ENCODE peak calls at places on chromosomes 6 and 20, in eight cellular contexts. L, A, I, C, S, V, F and W are unnamed samples. For H3K4me1 and H3K27me3, the result is how much of the 10 kb centered on the place peaks cover.

GRCh38 chr6:75368151-75368779 is 83.7 kb upstream of the TMEM30A start:
- DNase-seq in V (no peak), I (peak), S (peak), L (peak), C (no peak), A (peak), F (no peak), W (no peak)

GRCh38 chr6:48747471-48747870 is 636.5 kb upstream of the PTCHD4 start:
- DNase-seq in V (no peak), S (no peak), F (no peak), A (no peak), C (no peak), I (no peak), L (no peak), W (no peak)

GRCh38 chr6:24149836-24150235 is 23.8 kb downstream of the NRSN1 start:
- DNase-seq in C (no peak), A (no peak), F (no peak), S (no peak), I (peak), V (no peak), L (peak), W (no peak)

GRCh38 chr20:59071224-59071623 is 28.6 kb upstream of the PRELID3B start:
- DNase-seq in C (no peak), V (no peak), I (no peak), F (no peak), L (no peak), S (no peak), A (no peak), W (no peak)

GRCh38 chr6:46419576-46420002 is 71.7 kb downstream of the RCAN2 start:
- DNase-seq in A (peak), F (peak), L (peak), I (peak), C (peak), V (no peak), S (peak), W (no peak)

GRCh38 chr20:57288676-57289075 is 22.2 kb upstream of the BMP7 start:
- DNase-seq in L (no peak), I (no peak), V (no peak), F (peak), S (no peak), A (no peak), C (no peak), W (no peak)

GRCh38 chr6:117687006-117687405 is 11.7 kb downstream of the NUS1 start:
- DNase-seq in F (no peak), V (no peak), S (no peak), I (no peak), C (no peak), L (no peak), A (no peak), W (no peak)

GRCh38 chr6:2986722-2987196 is 12.9 kb upstream of the NQO2 start:
- DNase-seq in C (peak), L (no peak), I (peak), F (peak), V (no peak), A (no peak), S (no peak), W (no peak)

GRCh38 chr6:25606151-25606550 is 45.9 kb upstream of the SCGN start:
- DNase-seq in S (no peak), L (no peak), F (no peak), I (no peak), C (no peak), A (no peak), V (no peak), W (no peak)

GRCh38 chr6:134347141-134347540 is 29.2 kb upstream of the SGK1 start:
- DNase-seq in I (no peak), S (no peak), F (no peak), V (no peak), A (no peak), L (no peak), C (no peak), W (no peak)

GRCh38 chr6:131592935-131593334 is 19.9 kb downstream of the ARG1 start:
- DNase-seq in V (no peak), A (no peak), S (no peak), L (no peak), I (no peak), C (no peak), F (no peak), W (no peak)

GRCh38 chr6:15557174-15557573 is 105.7 kb downstream of the DTNBP1 start:
- DNase-seq in V (no peak), C (no peak), L (no peak), S (no peak), I (no peak), F (no peak), A (no peak), W (no peak)

GRCh38 chr6:168137024-168137423 is 58.0 kb upstream of the FRMD1 start:
- DNase-seq in L (no peak), S (no peak), I (no peak), C (no peak), A (no peak), F (no peak), V (no peak), W (no peak)

GRCh38 chr6:163309491-163310026 is 105.0 kb upstream of the QKI start:
- DNase-seq in I (peak), A (no peak), F (peak), V (no peak), C (no peak), S (no peak), L (no peak), W (no peak)

GRCh38 chr20:18853946-18854646 is 40.5 kb downstream of the SCP2D1 start:
- DNase-seq in C (no peak), S (no peak), F (peak), I (no peak), V (no peak), L (no peak), A (no peak), W (no peak)

GRCh38 chr20:50932881-50933280 is 1.6 kb upstream of the ADNP start:
- DNase-seq in S (no peak), F (no peak), V (no peak), A (no peak), I (no peak), C (no peak), L (no peak), W (no peak)

GRCh38 chr20:37657924-37658800 is 35.7 kb upstream of the CTNNBL1 start:
- DNase-seq in I (no peak), F (no peak), C (no peak), V (no peak), L (no peak), A (no peak), S (no peak), W (no peak)

GRCh38 chr20:52003976-52004375 is 187.6 kb downstream of the ZFP64 start:
- DNase-seq in I (no peak), A (no peak), F (no peak), S (no peak), C (no peak), V (no peak), L (no peak), W (no peak)

GRCh38 chr20:12409501-12409900 is 491.8 kb downstream of the BTBD3 start:
- DNase-seq in I (no peak), V (no peak), L (no peak), F (no peak), A (no peak), S (no peak), C (no peak), W (no peak)

GRCh38 chr6:79602859-79603258 is 28.3 kb upstream of the SH3BGRL2 start:
- DNase-seq in F (no peak), S (no peak), C (no peak), L (no peak), I (peak), V (no peak), A (no peak), W (no peak)
- H3K4me1 ChIP-seq in F (under half), S (under half), C (under half), L (under half), I (under half), V (under half), A (under half), W (under half)

GRCh38 chr6:166862978-166863530 is 93.3 kb downstream of the RNASET2 start:
- DNase-seq in F (no peak), C (no peak), A (no peak), S (no peak), I (no peak), L (no peak), V (no peak), W (no peak)

GRCh38 chr6:166861961-166862286 is 94.4 kb downstream of the RNASET2 start:
- DNase-seq in C (no peak), A (no peak), V (no peak), F (no peak), I (no peak), S (no peak), L (no peak), W (no peak)

GRCh38 chr6:166862287-166862977 is 93.9 kb downstream of the RNASET2 start:
- DNase-seq in V (peak), L (peak), I (peak), C (no peak), F (peak), A (no peak), S (no peak), W (no peak)

GRCh38 chr6:166866839-166867637 is 89.3 kb downstream of the RNASET2 start:
- DNase-seq in V (no peak), S (no peak), C (no peak), L (no peak), F (no peak), I (no peak), A (no peak), W (no peak)

DNA sequence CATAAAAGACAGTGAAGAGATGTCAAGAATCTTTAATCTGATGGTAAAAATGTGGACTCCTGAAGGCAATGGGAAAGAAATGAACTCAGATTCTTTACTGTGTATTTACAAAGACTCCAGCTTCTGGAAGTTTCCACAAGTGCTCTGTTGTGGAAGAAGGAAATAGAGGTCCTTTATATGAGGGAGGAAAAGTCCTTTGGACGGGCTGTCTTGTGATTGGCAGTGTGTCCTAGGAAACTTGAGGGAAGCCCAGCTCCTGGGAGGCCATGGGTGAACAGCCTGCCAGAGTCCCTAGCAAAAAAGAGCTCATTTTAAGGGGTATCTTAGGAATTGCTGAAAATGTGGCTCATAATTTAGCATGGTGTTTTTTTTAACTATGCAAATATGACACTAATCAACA is 92.0 kb downstream of the RNASET2 start:
- DNase-seq in I (no peak), L (no peak), C (no peak), V (no peak), F (no peak), A (no peak), S (no peak), W (no peak)
- H3K27me3 ChIP-seq in I (under half), L (half or more), C (under half), V (under half), F (under half), A (under half), S (under half), W (under half)

DNA sequence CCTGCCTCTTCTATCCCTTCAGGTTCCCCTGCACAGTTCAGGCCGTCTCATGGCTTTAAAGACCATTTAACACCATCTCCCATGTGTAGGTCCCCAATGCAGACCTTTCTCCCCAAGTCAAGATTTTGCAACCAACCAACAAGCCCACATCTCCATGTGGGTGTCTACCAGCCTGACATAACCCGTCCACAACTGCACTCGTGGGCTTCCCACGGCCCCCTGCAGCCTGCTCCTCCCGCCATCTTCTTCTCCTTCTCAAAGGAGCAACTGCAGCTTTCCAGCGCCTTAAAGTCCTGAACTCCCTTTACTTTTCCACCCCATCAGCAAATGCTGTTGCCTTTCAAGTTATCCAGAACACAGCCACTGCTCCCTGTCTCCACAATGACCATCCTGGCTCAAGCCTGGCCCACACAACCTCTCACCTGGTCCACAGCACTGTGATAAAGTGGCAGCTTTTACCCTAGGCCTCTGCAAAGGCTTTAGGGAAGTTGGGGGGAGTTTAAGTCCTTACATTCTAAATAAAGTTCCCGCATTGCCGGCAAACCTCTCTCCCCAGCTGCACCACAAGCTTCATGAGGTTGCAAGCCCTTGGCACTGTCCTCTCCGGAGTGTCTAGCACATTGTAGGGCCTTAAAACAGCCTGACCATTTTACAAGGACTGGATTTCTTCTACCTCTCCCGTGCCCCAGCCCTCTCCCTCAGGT is 140.6 kb downstream of the PREX1 start:
- DNase-seq in A (no peak), C (no peak), V (no peak), I (no peak), L (no peak), F (no peak), S (no peak), W (no peak)
- H3K4me1 ChIP-seq in A (under half), C (under half), V (under half), I (under half), L (under half), F (under half), S (under half), W (half or more)

GRCh38 chr6:36317623-36318022 is 19.1 kb downstream of the BNIP5 start:
- DNase-seq in L (no peak), F (no peak), C (no peak), S (no peak), I (no peak), V (no peak), A (no peak), W (no peak)
- H3K27me3 ChIP-seq in L (under half), F (under half), C (under half), S (under half), I (under half), V (under half), A (under half), W (half or more)

GRCh38 chr6:158124288-158124687 is 43.8 kb downstream of the SERAC1 start:
- DNase-seq in V (no peak), F (no peak), L (no peak), I (no peak), S (no peak), A (no peak), C (no peak), W (no peak)
- H3K4me1 ChIP-seq in V (under half), F (under half), L (under half), I (under half), S (under half), A (under half), C (under half), W (under half)

DNA sequence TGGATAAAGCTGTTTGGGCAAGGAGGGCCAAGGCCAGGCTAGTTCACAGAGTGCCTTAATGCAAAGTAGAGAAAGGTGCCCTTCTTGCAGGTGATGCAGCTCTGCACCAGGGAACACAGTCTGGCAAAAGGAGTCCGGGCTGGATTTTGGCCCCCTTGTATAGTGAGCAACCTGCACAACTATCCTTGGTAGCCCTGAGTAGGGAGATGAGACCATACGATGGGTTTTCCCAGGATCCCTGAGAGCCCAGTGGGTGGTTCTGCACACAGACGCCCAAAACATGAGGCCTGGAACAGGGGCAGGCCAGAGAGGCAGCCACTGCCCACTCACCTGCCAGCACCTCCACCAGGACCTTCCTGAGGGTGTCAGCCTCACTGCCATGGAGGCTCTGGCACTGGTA is 2.0 kb downstream of the TREM2 start:
- DNase-seq in A (no peak), C (no peak), L (no peak), F (no peak), V (no peak), S (no peak), I (no peak), W (no peak)
- H3K27me3 ChIP-seq in A (under half), C (under half), L (under half), F (under half), V (under half), S (under half), I (under half), W (half or more)

GRCh38 chr20:25051386-25052155 is 6.4 kb downstream of the ACSS1 start:
- DNase-seq in F (no peak), I (no peak), S (no peak), L (no peak), V (peak), A (peak), C (no peak), W (no peak)
- H3K4me1 ChIP-seq in F (under half), I (under half), S (under half), L (under half), V (under half), A (under half), C (half or more), W (half or more)

GRCh38 chr6:37696220-37696840 is 1.4 kb downstream of the MDGA1 start:
- DNase-seq in F (peak), L (peak), I (peak), S (no peak), C (peak), A (no peak), V (peak), W (no peak)

GRCh38 chr6:37699138-37699766 is 1.6 kb upstream of the MDGA1 start:
- DNase-seq in V (no peak), L (no peak), F (no peak), C (no peak), A (peak), S (peak), I (no peak), W (no peak)

GRCh38 chr6:37696841-37697735 is 595 bp downstream of the MDGA1 start:
- DNase-seq in L (peak), C (peak), V (peak), A (no peak), S (peak), I (peak), F (peak), W (peak)

GRCh38 chr6:37700266-37700973 is 2.7 kb upstream of the MDGA1 start:
- DNase-seq in A (no peak), V (no peak), C (no peak), S (no peak), F (no peak), L (no peak), I (no peak), W (no peak)

GRCh38 chr6:37698264-37699137 is 818 bp upstream of the MDGA1 start:
- DNase-seq in S (peak), A (peak), F (peak), I (no peak), C (peak), L (peak), V (peak), W (peak)
- H3K27me3 ChIP-seq in S (half or more), A (half or more), F (under half), I (under half), C (under half), L (half or more), V (under half), W (under half)